ENCODE peak calls at places on chromosomes 4 and X, in four cellular contexts. A is ELF-1, X is germinal center, U is immature natural killer cell. Z is an unnamed sample.

GRCh38 chr4:74821541-74821940 is 27.2 kb upstream of the BTC start:
- DNase-seq in A (peak), X (no peak), U (no peak), Z (no peak)

GRCh38 chr4:101014417-101014816 is 332.9 kb downstream of the PPP3CA start:
- DNase-seq in A (no peak), X (no peak), U (no peak), Z (peak)

GRCh38 chr4:39713691-39714090 is 15.8 kb downstream of the UBE2K start:
- DNase-seq in A (no peak), X (no peak), U (no peak), Z (peak)

GRCh38 chr4:16544251-16544721 is 318.0 kb upstream of the TAPT1 start:
- DNase-seq in A (peak), X (no peak), U (no peak), Z (no peak)

GRCh38 chrX:46727445-46727844 is 31.5 kb downstream of the SLC9A7 start:
- DNase-seq in A (no peak), X (no peak), U (no peak), Z (no peak)

GRCh38 chr4:76090241-76090691 is 15.8 kb downstream of the ART3 start:
- DNase-seq in A (no peak), X (peak), U (peak), Z (peak)

GRCh38 chr4:139054791-139055376 is 39.3 kb downstream of the NOCT start:
- DNase-seq in A (no peak), X (no peak), U (no peak), Z (no peak)

GRCh38 chrX:82813671-82814078 is 694.4 kb upstream of the POU3F4 start:
- DNase-seq in A (peak), X (no peak), U (no peak), Z (no peak)

GRCh38 chrX:12747433-12747832 is 43.8 kb upstream of the PRPS2 start:
- DNase-seq in A (no peak), X (no peak), U (no peak), Z (no peak)

GRCh38 chr4:11525085-11525484 is 96.4 kb upstream of the HS3ST1 start:
- DNase-seq in A (no peak), X (no peak), U (no peak), Z (no peak)

GRCh38 chrX:103747199-103747598 is 29.4 kb upstream of the PLP1 start:
- DNase-seq in A (no peak), X (no peak), U (no peak), Z (no peak)

GRCh38 chr4:172708184-172708583 is 460.4 kb upstream of the GALNT7 start:
- DNase-seq in A (no peak), X (no peak), U (no peak), Z (no peak)

Z was measured in GM10248.